ENCODE peak calls at places on chromosomes 16 and 17, in ten cellular contexts. F is kidney tubule cell; L is AML-193; D is smooth muscle cell of the brain vasculature; X is NCI-H1048; I is HTR-8/SVneo; T is tibial artery; V is dorsolateral prefrontal cortex; C is activated T-cell treated with anti-CD3 and anti-CD28 coated beads, Interleukin-2, amount 50 U/mL, for 24 hours; S is effector CD8-positive, alpha-beta T cell. G is an unnamed sample.

GRCh38 chr16:50381679-50382440 is 13.1 kb upstream of the BRD7 start:
- DNase-seq in X (no peak), F (peak), L (peak), I (no peak), D (no peak), V (no peak), S (no peak), T (no peak), C (no peak), G (no peak)

GRCh38 chr16:19831678-19832077 is 53.0 kb downstream of the GPRC5B start:
- DNase-seq in T (no peak), C (no peak), V (no peak), L (no peak), F (peak), D (peak), S (no peak), I (peak), X (no peak), G (no peak)

GRCh38 chr17:45248132-45248936 is 13.6 kb downstream of the SPATA32 start:
- DNase-seq in F (peak), L (peak), V (no peak), D (no peak), X (no peak), I (peak), S (peak), C (peak), T (no peak), G (no peak)

GRCh38 chr17:29760279-29760721 is 137.6 kb upstream of the CORO6 start:
- DNase-seq in V (no peak), T (no peak), C (peak), I (peak), S (no peak), L (peak), X (no peak), D (no peak), F (peak), G (no peak)

GRCh38 chr16:14502932-14503741 is 126.9 kb downstream of the PARN start:
- DNase-seq in C (no peak), L (no peak), D (no peak), V (no peak), F (peak), T (no peak), I (no peak), S (no peak), X (no peak), G (no peak)

GRCh38 chr16:54098247-54098646 is 188.3 kb downstream of the IRX3 start:
- DNase-seq in C (no peak), F (no peak), V (no peak), I (no peak), X (no peak), T (no peak), S (no peak), D (no peak), L (no peak), G (no peak)

GRCh38 chr16:15981382-15981781 is 32.0 kb downstream of the ABCC1 start:
- DNase-seq in D (no peak), S (no peak), C (no peak), T (no peak), V (no peak), X (no peak), L (no peak), I (no peak), F (no peak), G (no peak)

GRCh38 chr16:87598431-87598830 is 3.9 kb upstream of the JPH3 start:
- DNase-seq in X (no peak), L (no peak), I (no peak), S (no peak), V (no peak), T (no peak), D (no peak), C (no peak), F (no peak), G (no peak)

GRCh38 chr17:15121426-15121825 is 143.7 kb downstream of the PMP22 start:
- DNase-seq in L (no peak), F (no peak), S (no peak), V (no peak), I (no peak), X (no peak), D (no peak), C (no peak), T (no peak), G (no peak)

GRCh38 chr17:79670537-79671386 is 59.9 kb upstream of the RBFOX3 start:
- DNase-seq in C (no peak), F (no peak), V (no peak), X (no peak), D (no peak), I (no peak), S (no peak), L (no peak), T (no peak), G (no peak)

GRCh38 chr16:30805056-30805369 is 18.0 kb upstream of the ZNF629 start:
- DNase-seq in L (no peak), C (no peak), V (no peak), F (no peak), X (no peak), S (no peak), D (no peak), T (no peak), I (no peak), G (no peak)

GRCh38 chr17:69858460-69858859 is 216.6 kb upstream of the KCNJ16 start:
- DNase-seq in T (no peak), V (no peak), I (no peak), L (no peak), S (no peak), X (no peak), C (no peak), D (no peak), F (no peak), G (no peak)

GRCh38 chr16:30075503-30076275 is at the start of gene PPP4C:
- DNase-seq in X (peak), L (peak), S (peak), T (peak), F (peak), D (peak), I (peak), C (peak), V (peak), G (no peak)

GRCh38 chr16:75323928-75324327 is 72.5 kb upstream of the BCAR1 start:
- DNase-seq in V (no peak), X (no peak), F (no peak), I (no peak), L (no peak), C (no peak), D (no peak), T (no peak), S (no peak), G (no peak)

GRCh38 chr16:29899516-29900101 is at the start of gene SEZ6L2:
- DNase-seq in F (peak), S (no peak), C (no peak), L (no peak), I (peak), X (peak), V (peak), T (peak), D (peak), G (peak)

GRCh38 chr17:1724351-1724868 is at the start of gene WDR81:
- DNase-seq in S (peak), T (peak), F (peak), D (no peak), I (peak), V (peak), L (peak), C (peak), X (no peak), G (no peak)

GRCh38 chr17:77494664-77495435 is 354.1 kb downstream of the SEC14L1 start:
- DNase-seq in T (peak), S (peak), I (peak), V (peak), C (peak), L (peak), F (peak), X (no peak), D (no peak), G (peak)

GRCh38 chr16:4385789-4386451 is 14.3 kb downstream of the VASN start:
- DNase-seq in S (no peak), L (no peak), X (no peak), F (no peak), T (no peak), C (no peak), D (no peak), V (no peak), I (no peak), G (no peak)

GRCh38 chr17:36816889-36817288 is 120.4 kb upstream of the LHX1 start:
- DNase-seq in C (no peak), L (no peak), X (no peak), V (no peak), T (no peak), F (no peak), I (no peak), D (no peak), S (no peak), G (no peak)

GRCh38 chr17:81878294-81878693 is 7.2 kb upstream of the ARHGDIA start:
- DNase-seq in V (no peak), L (no peak), I (no peak), T (no peak), D (no peak), X (no peak), F (no peak), C (no peak), S (no peak), G (no peak)

GRCh38 chr16:82011199-82011641 is at the start of gene SDR42E1:
- DNase-seq in V (no peak), D (no peak), T (no peak), X (no peak), C (peak), I (no peak), L (no peak), F (peak), S (peak), G (no peak)

GRCh38 chr17:48107137-48108055 is at the start of gene SNX11:
- DNase-seq in T (peak), D (no peak), L (peak), X (peak), S (peak), I (peak), F (peak), V (peak), C (peak), G (peak)

GRCh38 chr16:29809850-29810698 is 1.9 kb upstream of the PRRT2 start:
- DNase-seq in D (no peak), C (peak), F (no peak), L (no peak), V (no peak), I (no peak), S (peak), T (no peak), X (no peak), G (no peak)

GRCh38 chr16:55444754-55445485 is 34.1 kb upstream of the MMP2 start:
- DNase-seq in D (no peak), X (no peak), V (no peak), I (no peak), L (peak), F (no peak), S (no peak), C (no peak), T (peak), G (no peak)

GRCh38 chr17:53707546-53707945 is 115.2 kb upstream of the KIF2B start:
- DNase-seq in X (no peak), V (no peak), F (no peak), C (no peak), S (no peak), I (no peak), L (no peak), D (no peak), T (no peak), G (no peak)

GRCh38 chr17:9875441-9875840 is 29.6 kb downstream of the RCVRN start:
- DNase-seq in L (no peak), T (no peak), D (peak), V (no peak), X (no peak), C (no peak), S (no peak), F (peak), I (no peak), G (peak)

GRCh38 chr16:8905795-8906591 is 23.8 kb downstream of the LITAFD start:
- DNase-seq in X (no peak), C (no peak), D (no peak), T (no peak), L (no peak), F (no peak), S (no peak), I (no peak), V (no peak), G (no peak)

GRCh38 chr16:1102921-1103648 is 7.0 kb upstream of the C1QTNF8 start:
- DNase-seq in C (peak), T (no peak), S (peak), L (no peak), D (no peak), X (no peak), F (peak), I (peak), V (peak), G (no peak)

GRCh38 chr17:80665792-80666191 is 121.2 kb downstream of the RPTOR start:
- DNase-seq in V (no peak), I (no peak), C (no peak), T (no peak), L (no peak), F (no peak), X (no peak), S (no peak), D (no peak), G (no peak)

GRCh38 chr17:29929006-29929543 is 953 bp downstream of the SSH2 start:
- DNase-seq in C (no peak), L (peak), X (no peak), V (no peak), I (no peak), D (no peak), S (no peak), T (no peak), F (peak), G (no peak)

GRCh38 chr16:84396537-84397008 is 28.2 kb downstream of the ATP2C2 start:
- DNase-seq in C (no peak), V (no peak), L (no peak), I (no peak), D (no peak), T (no peak), S (no peak), X (no peak), F (peak), G (no peak)

GRCh38 chr16:4392382-4393242 is 21.0 kb downstream of the VASN start:
- DNase-seq in F (peak), S (no peak), L (no peak), C (no peak), I (no peak), D (no peak), X (no peak), V (no peak), T (no peak), G (no peak)

GRCh38 chr16:29025735-29026134 is 40.9 kb downstream of the LAT start:
- DNase-seq in L (no peak), I (no peak), V (no peak), C (no peak), S (no peak), X (no peak), F (no peak), D (no peak), T (no peak), G (no peak)